ENCODE peak calls at places on chromosomes 6 and 20, in four cellular contexts. One of them, this sample, is unnamed.
A peak's percentile ranks its signal among the peaks of the same experiment; 100 is the strongest.

GRCh38 chr6:106253194-106253593 is 72.4 kb downstream of the ATG5 start:
- DNase-seq in HepG2: no peak
- DNase-seq in HEK293T: no peak
- DNase-seq in K562: no peak
- DNase-seq in this sample: no peak

GRCh38 chr6:10643214-10643641 is 51.2 kb downstream of the C6orf52 start:
- DNase-seq in K562: no peak
- DNase-seq in HepG2: no peak
- DNase-seq in HEK293T: no peak
- DNase-seq in this sample: no peak

GRCh38 chr6:112800916-112801315 is 453.8 kb downstream of the RFPL4B start:
- DNase-seq in HEK293T: no peak
- DNase-seq in K562: no peak
- DNase-seq in HepG2: no peak
- DNase-seq in this sample: no peak

GRCh38 chr6:82143041-82143481 is 104.5 kb downstream of the IBTK start:
- DNase-seq in K562: no peak
- DNase-seq in HepG2: no peak
- DNase-seq in HEK293T: no peak
- DNase-seq in this sample: no peak

GRCh38 chr20:17225891-17226409 is 890 bp upstream of the PCSK2 start:
- DNase-seq in K562: no peak
- DNase-seq in HepG2: no peak
- DNase-seq in HEK293T: peak; percentile 7
- DNase-seq in this sample: peak; percentile 50

GRCh38 chr6:138161118-138161433 is 663 bp upstream of the ARFGEF3 start:
- DNase-seq in HepG2: no peak
- DNase-seq in HEK293T: no peak
- DNase-seq in K562: no peak
- DNase-seq in this sample: no peak

GRCh38 chr6:168920289-168920688 is 333.4 kb downstream of the THBS2 start:
- DNase-seq in HepG2: no peak
- DNase-seq in HEK293T: no peak
- DNase-seq in K562: no peak
- DNase-seq in this sample: no peak

GRCh38 chr20:46058656-46059281 is 29.8 kb downstream of the SLC12A5 start:
- DNase-seq in HepG2: no peak
- DNase-seq in K562: no peak
- DNase-seq in HEK293T: no peak
- DNase-seq in this sample: peak; percentile 65

GRCh38 chr6:134309227-134309626 is 8.7 kb downstream of the SGK1 start:
- DNase-seq in K562: no peak
- DNase-seq in HepG2: no peak
- DNase-seq in HEK293T: no peak
- DNase-seq in this sample: no peak

GRCh38 chr6:14682821-14683220 is 563.0 kb upstream of the JARID2 start:
- DNase-seq in HEK293T: no peak
- DNase-seq in HepG2: no peak
- DNase-seq in K562: no peak
- DNase-seq in this sample: no peak

GRCh38 chr6:161631676-161632194 is 357.9 kb upstream of the AGPAT4 start:
- DNase-seq in HEK293T: no peak
- DNase-seq in HepG2: no peak
- DNase-seq in K562: no peak
- DNase-seq in this sample: no peak

GRCh38 chr6:50602191-50602810 is 111.0 kb upstream of the TFAP2D start:
- DNase-seq in HEK293T: peak; percentile 9
- DNase-seq in HepG2: peak; percentile 41
- DNase-seq in K562: peak; percentile 55
- DNase-seq in this sample: no peak

GRCh38 chr6:28224131-28225055 is 682 bp upstream of the ZSCAN9 start:
- DNase-seq in HepG2: no peak
- DNase-seq in HEK293T: no peak
- DNase-seq in K562: no peak
- DNase-seq in this sample: no peak

GRCh38 chr20:61837200-61837599 is 228.5 kb downstream of the TAF4 start:
- DNase-seq in HepG2: no peak
- DNase-seq in K562: no peak
- DNase-seq in HEK293T: no peak
- DNase-seq in this sample: no peak

GRCh38 chr6:29814379-29815117 is 13.1 kb upstream of the HLA-G start:
- DNase-seq in HEK293T: no peak
- DNase-seq in HepG2: no peak
- DNase-seq in K562: no peak
- DNase-seq in this sample: no peak

GRCh38 chr6:28353981-28354676 is 4.4 kb downstream of the ZKSCAN3 start:
- DNase-seq in K562: peak; percentile 39
- DNase-seq in HepG2: no peak
- DNase-seq in HEK293T: no peak
- DNase-seq in this sample: no peak

GRCh38 chr6:41347349-41348050 is 12.1 kb downstream of the NCR2 start:
- DNase-seq in K562: no peak
- DNase-seq in HepG2: no peak
- DNase-seq in HEK293T: no peak
- DNase-seq in this sample: no peak

GRCh38 chr6:157800420-157801237 is 22.4 kb upstream of the SNX9 start:
- DNase-seq in K562: no peak
- DNase-seq in HepG2: no peak
- DNase-seq in HEK293T: no peak
- DNase-seq in this sample: no peak

GRCh38 chr6:54135665-54136370 is 24.6 kb downstream of the MLIP start:
- DNase-seq in HEK293T: no peak
- DNase-seq in K562: no peak
- DNase-seq in HepG2: peak; percentile 74
- DNase-seq in this sample: no peak

GRCh38 chr6:9404351-9405146 is 969.2 kb upstream of the SLC35B3 start:
- DNase-seq in HepG2: no peak
- DNase-seq in HEK293T: no peak
- DNase-seq in K562: no peak
- DNase-seq in this sample: no peak

GRCh38 chr20:45501600-45501999 is 13.8 kb downstream of the SPINT3 start:
- DNase-seq in HEK293T: no peak
- DNase-seq in HepG2: no peak
- DNase-seq in K562: no peak
- DNase-seq in this sample: no peak

GRCh38 chr6:4256969-4257368 is 121.6 kb upstream of the ECI2 start:
- DNase-seq in HepG2: no peak
- DNase-seq in K562: peak; percentile 32
- DNase-seq in HEK293T: no peak
- DNase-seq in this sample: no peak

GRCh38 chr6:56417823-56418222 is 170.4 kb upstream of the COL21A1 start:
- DNase-seq in HepG2: peak; percentile 43
- DNase-seq in HEK293T: no peak
- DNase-seq in K562: no peak
- DNase-seq in this sample: no peak

GRCh38 chr6:56420296-56420695 is 172.9 kb upstream of the COL21A1 start:
- DNase-seq in HEK293T: no peak
- DNase-seq in HepG2: no peak
- DNase-seq in K562: no peak
- DNase-seq in this sample: no peak

GRCh38 chr6:56416247-56416646 is 168.9 kb upstream of the COL21A1 start:
- DNase-seq in HEK293T: no peak
- DNase-seq in HepG2: no peak
- DNase-seq in K562: no peak
- DNase-seq in this sample: no peak
- TF ChIP-seq ELF4 in HEK293T: no peak
- TF ChIP-seq ELF4 in HepG2: no peak
- TF ChIP-seq ELF4 in K562: no peak
- TF ChIP-seq ELF4 in this sample: no peak

GRCh38 chr6:43491750-43492661 is 14.6 kb downstream of the TJAP1 start:
- DNase-seq in HEK293T: no peak
- DNase-seq in K562: no peak
- DNase-seq in HepG2: no peak
- DNase-seq in this sample: no peak

GRCh38 chr6:43492673-43493072 is 15.3 kb downstream of the TJAP1 start:
- DNase-seq in HEK293T: no peak
- DNase-seq in HepG2: no peak
- DNase-seq in K562: no peak
- DNase-seq in this sample: no peak

GRCh38 chr6:43488667-43489276 is 11.4 kb downstream of the TJAP1 start:
- DNase-seq in K562: no peak
- DNase-seq in HepG2: peak; percentile 53
- DNase-seq in HEK293T: no peak
- DNase-seq in this sample: no peak

GRCh38 chr6:43490523-43490939 is 13.2 kb downstream of the TJAP1 start:
- DNase-seq in HEK293T: no peak
- DNase-seq in HepG2: peak; percentile 87
- DNase-seq in K562: no peak
- DNase-seq in this sample: no peak

GRCh38 chr6:43489277-43490072 is 12.1 kb downstream of the TJAP1 start:
- DNase-seq in K562: no peak
- DNase-seq in HepG2: peak; percentile 64
- DNase-seq in HEK293T: no peak
- DNase-seq in this sample: no peak
- TF ChIP-seq ELF4 in K562: no peak
- TF ChIP-seq ELF4 in HepG2: no peak
- TF ChIP-seq ELF4 in HEK293T: no peak
- TF ChIP-seq ELF4 in this sample: no peak

DNA sequence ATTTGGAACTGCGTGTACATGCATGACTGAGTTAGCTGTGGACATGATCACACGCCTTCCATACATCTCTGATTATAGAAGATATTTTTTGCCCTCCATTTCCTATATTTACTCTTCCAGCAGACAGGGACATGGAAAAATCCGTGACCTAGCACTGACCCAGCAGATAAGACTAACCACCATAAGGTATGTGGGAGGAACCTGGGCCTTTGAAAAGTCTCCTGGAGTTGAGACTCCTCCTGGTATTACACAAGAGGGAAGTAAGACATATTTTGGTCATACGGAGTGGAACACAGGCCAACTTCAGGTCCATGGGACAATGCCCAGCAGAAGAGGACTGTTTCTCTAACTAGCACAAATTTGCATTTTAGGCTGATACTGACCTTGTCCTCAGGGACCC is 13.7 kb upstream of the SIRPB1 start:
- DNase-seq in HepG2: peak; percentile 66
- DNase-seq in K562: peak; percentile 6
- DNase-seq in HEK293T: no peak
- DNase-seq in this sample: no peak
- TF ChIP-seq ELF4 in HepG2: no peak
- TF ChIP-seq ELF4 in K562: no peak
- TF ChIP-seq ELF4 in HEK293T: no peak
- TF ChIP-seq ELF4 in this sample: no peak

GRCh38 chr20:48394415-48395081 is 433.3 kb downstream of the PREX1 start:
- DNase-seq in HEK293T: no peak
- DNase-seq in K562: no peak
- DNase-seq in HepG2: peak; percentile 71
- DNase-seq in this sample: no peak

GRCh38 chr20:48400009-48400408 is 427.8 kb downstream of the PREX1 start:
- DNase-seq in HepG2: no peak
- DNase-seq in HEK293T: no peak
- DNase-seq in K562: no peak
- DNase-seq in this sample: no peak

GRCh38 chr20:48401359-48401758 is 426.4 kb downstream of the PREX1 start:
- DNase-seq in HepG2: no peak
- DNase-seq in K562: no peak
- DNase-seq in HEK293T: no peak
- DNase-seq in this sample: no peak

GRCh38 chr20:48398506-48399449 is 429.0 kb downstream of the PREX1 start:
- DNase-seq in K562: no peak
- DNase-seq in HepG2: peak; percentile 80
- DNase-seq in HEK293T: no peak
- DNase-seq in this sample: no peak

DNA sequence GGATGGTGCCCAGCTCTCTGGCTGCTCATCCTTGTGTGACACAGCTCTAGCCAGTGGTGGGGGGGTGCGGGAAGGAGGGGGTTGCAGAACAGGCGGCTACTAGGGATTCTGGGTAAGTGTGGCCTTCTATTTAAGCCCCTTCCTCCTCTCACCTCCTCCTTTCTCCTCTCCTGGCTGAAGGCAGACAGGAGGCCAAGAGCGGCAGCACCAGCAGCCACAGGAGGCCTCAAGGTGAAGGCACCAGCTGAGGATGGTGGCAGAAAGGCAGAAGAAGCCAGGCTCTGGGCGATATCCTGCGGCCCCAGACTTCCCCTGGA is 430.2 kb downstream of the PREX1 start:
- DNase-seq in HEK293T: no peak
- DNase-seq in HepG2: no peak
- DNase-seq in K562: no peak
- DNase-seq in this sample: no peak
- TF ChIP-seq ELF4 in HEK293T: no peak
- TF ChIP-seq ELF4 in HepG2: no peak
- TF ChIP-seq ELF4 in K562: no peak
- TF ChIP-seq ELF4 in this sample: no peak

GRCh38 chr6:26304213-26305096 is 60.5 kb upstream of the BTN3A2 start:
- DNase-seq in K562: peak; percentile 41
- DNase-seq in HEK293T: no peak
- DNase-seq in HepG2: no peak
- DNase-seq in this sample: peak; percentile 37
- TF ChIP-seq ELF4 in K562: no peak
- TF ChIP-seq ELF4 in HEK293T: no peak
- TF ChIP-seq ELF4 in HepG2: no peak
- TF ChIP-seq ELF4 in this sample: no peak

GRCh38 chr20:53828673-53829085 is 235.0 kb upstream of the ZNF217 start:
- DNase-seq in HepG2: no peak
- DNase-seq in K562: peak; percentile 37
- DNase-seq in HEK293T: peak; percentile 40
- DNase-seq in this sample: no peak
- TF ChIP-seq ELF4 in HepG2: no peak
- TF ChIP-seq ELF4 in K562: no peak
- TF ChIP-seq ELF4 in HEK293T: no peak
- TF ChIP-seq ELF4 in this sample: no peak

GRCh38 chr6:95244749-95245148 is 332.6 kb upstream of the MANEA start:
- DNase-seq in HEK293T: no peak
- DNase-seq in K562: no peak
- DNase-seq in HepG2: no peak
- DNase-seq in this sample: no peak
- TF ChIP-seq ELF4 in HEK293T: no peak
- TF ChIP-seq ELF4 in K562: no peak
- TF ChIP-seq ELF4 in HepG2: no peak
- TF ChIP-seq ELF4 in this sample: no peak

DNA sequence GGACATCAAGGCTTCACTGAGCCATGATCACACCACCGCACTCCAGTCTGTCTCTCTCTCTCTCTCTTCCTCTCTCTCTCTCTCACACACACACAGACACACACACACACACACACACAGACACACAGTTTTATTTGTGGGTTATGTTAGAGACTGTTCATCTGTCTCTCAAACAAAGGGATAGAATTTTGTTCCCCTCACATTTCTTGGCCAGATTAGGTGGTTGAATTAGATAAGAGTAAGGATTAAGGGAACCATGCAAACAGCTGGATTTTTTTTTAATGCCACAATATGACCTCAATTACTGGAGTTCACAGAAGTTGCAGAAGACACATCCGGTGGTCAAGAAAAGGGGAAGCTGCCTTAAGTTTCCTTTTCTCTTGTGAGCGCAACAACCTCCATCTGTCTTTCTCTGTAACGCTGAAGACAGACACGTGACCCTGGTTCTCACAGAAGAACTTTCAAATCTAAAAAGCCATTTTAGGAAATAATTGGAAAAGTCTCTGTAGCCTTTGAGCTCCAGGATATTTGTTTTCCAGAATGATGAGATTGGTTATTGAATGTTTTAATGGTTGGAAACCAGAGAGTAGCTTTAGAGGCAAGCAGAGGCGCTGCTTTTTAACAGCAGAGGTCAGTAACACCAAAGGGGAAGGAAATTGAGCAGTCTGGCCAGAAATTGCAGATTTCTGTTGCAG is 33.0 kb upstream of the LGSN start:
- DNase-seq in HepG2: peak; percentile 80
- DNase-seq in K562: no peak
- DNase-seq in HEK293T: peak; percentile 19
- DNase-seq in this sample: no peak
- TF ChIP-seq ELF4 in HepG2: no peak
- TF ChIP-seq ELF4 in K562: no peak
- TF ChIP-seq ELF4 in HEK293T: no peak
- TF ChIP-seq ELF4 in this sample: no peak